ENCODE peak calls at places on chromosome 2, in six cellular contexts. One of them, this sample, is unnamed.

GRCh38 chr2:188176626-188177025 is 115.0 kb upstream of the GULP1 start:
- DNase-seq in dorsolateral prefrontal cortex: no peak
- DNase-seq in brain microvascular endothelial cell: no peak
- DNase-seq in neural progenitor cell: no peak
- DNase-seq in endothelial cell: no peak
- DNase-seq in sigmoid colon: no peak
- DNase-seq in this sample: no peak

GRCh38 chr2:84900951-84901350 is 4.5 kb upstream of the TMSB10 start:
- DNase-seq in dorsolateral prefrontal cortex: no peak
- DNase-seq in brain microvascular endothelial cell: no peak
- DNase-seq in neural progenitor cell: no peak
- DNase-seq in endothelial cell: no peak
- DNase-seq in sigmoid colon: no peak
- DNase-seq in this sample: no peak

GRCh38 chr2:79887747-79888374 is 375.0 kb downstream of the CTNNA2 start:
- DNase-seq in dorsolateral prefrontal cortex: no peak
- DNase-seq in brain microvascular endothelial cell: peak; percentile 48
- DNase-seq in neural progenitor cell: peak; percentile 68
- DNase-seq in endothelial cell: peak; percentile 59
- DNase-seq in sigmoid colon: no peak
- DNase-seq in this sample: peak; percentile 41

GRCh38 chr2:209696836-209697711 is 74.6 kb upstream of the UNC80 start:
- DNase-seq in dorsolateral prefrontal cortex: no peak
- DNase-seq in brain microvascular endothelial cell: no peak
- DNase-seq in neural progenitor cell: no peak
- DNase-seq in endothelial cell: no peak
- DNase-seq in sigmoid colon: no peak
- DNase-seq in this sample: peak; percentile 11

GRCh38 chr2:221060335-221060734 is 511.8 kb downstream of the EPHA4 start:
- DNase-seq in dorsolateral prefrontal cortex: no peak
- DNase-seq in brain microvascular endothelial cell: no peak
- DNase-seq in neural progenitor cell: no peak
- DNase-seq in endothelial cell: no peak
- DNase-seq in sigmoid colon: no peak
- DNase-seq in this sample: no peak

GRCh38 chr2:42421601-42422252 is 60.7 kb upstream of the COX7A2L start:
- DNase-seq in dorsolateral prefrontal cortex: no peak
- DNase-seq in brain microvascular endothelial cell: peak; percentile 11
- DNase-seq in neural progenitor cell: no peak
- DNase-seq in endothelial cell: no peak
- DNase-seq in sigmoid colon: no peak
- DNase-seq in this sample: no peak

GRCh38 chr2:76157531-76157930 is 446.8 kb upstream of the GCFC2 start:
- DNase-seq in dorsolateral prefrontal cortex: no peak
- DNase-seq in brain microvascular endothelial cell: no peak
- DNase-seq in neural progenitor cell: no peak
- DNase-seq in endothelial cell: no peak
- DNase-seq in sigmoid colon: no peak
- DNase-seq in this sample: no peak

GRCh38 chr2:101305492-101306123 is 2.9 kb downstream of the RNF149 start:
- DNase-seq in dorsolateral prefrontal cortex: no peak
- DNase-seq in brain microvascular endothelial cell: peak; percentile 65
- DNase-seq in neural progenitor cell: no peak
- DNase-seq in endothelial cell: no peak
- DNase-seq in sigmoid colon: no peak
- DNase-seq in this sample: no peak

GRCh38 chr2:73111300-73112025 is 1.3 kb downstream of the RAB11FIP5 start:
- DNase-seq in dorsolateral prefrontal cortex: no peak
- DNase-seq in brain microvascular endothelial cell: no peak
- DNase-seq in neural progenitor cell: peak; percentile 60
- DNase-seq in endothelial cell: peak; percentile 36
- DNase-seq in sigmoid colon: no peak
- DNase-seq in this sample: no peak

GRCh38 chr2:107276034-107276433 is 390.1 kb upstream of the ST6GAL2 start:
- DNase-seq in dorsolateral prefrontal cortex: no peak
- DNase-seq in brain microvascular endothelial cell: no peak
- DNase-seq in neural progenitor cell: no peak
- DNase-seq in endothelial cell: no peak
- DNase-seq in sigmoid colon: no peak
- DNase-seq in this sample: no peak

GRCh38 chr2:54549912-54550518 is 93.9 kb downstream of the SPTBN1 start:
- DNase-seq in dorsolateral prefrontal cortex: peak; percentile 51
- DNase-seq in brain microvascular endothelial cell: no peak
- DNase-seq in neural progenitor cell: no peak
- DNase-seq in endothelial cell: no peak
- DNase-seq in sigmoid colon: no peak
- DNase-seq in this sample: no peak

GRCh38 chr2:225010804-225011203 is 31.5 kb downstream of the DOCK10 start:
- DNase-seq in dorsolateral prefrontal cortex: no peak
- DNase-seq in brain microvascular endothelial cell: peak; percentile 83
- DNase-seq in neural progenitor cell: no peak
- DNase-seq in endothelial cell: no peak
- DNase-seq in sigmoid colon: no peak
- DNase-seq in this sample: no peak

GRCh38 chr2:63378589-63378988 is 209.7 kb downstream of the WDPCP start:
- DNase-seq in dorsolateral prefrontal cortex: no peak
- DNase-seq in brain microvascular endothelial cell: no peak
- DNase-seq in neural progenitor cell: no peak
- DNase-seq in endothelial cell: no peak
- DNase-seq in sigmoid colon: no peak
- DNase-seq in this sample: no peak

GRCh38 chr2:188984680-188985079 is 10.5 kb downstream of the COL3A1 start:
- DNase-seq in dorsolateral prefrontal cortex: no peak
- DNase-seq in brain microvascular endothelial cell: peak; percentile 96
- DNase-seq in neural progenitor cell: no peak
- DNase-seq in endothelial cell: no peak
- DNase-seq in sigmoid colon: no peak
- DNase-seq in this sample: no peak

GRCh38 chr2:221397179-221397578 is 174.9 kb downstream of the EPHA4 start:
- DNase-seq in dorsolateral prefrontal cortex: no peak
- DNase-seq in brain microvascular endothelial cell: no peak
- DNase-seq in neural progenitor cell: no peak
- DNase-seq in endothelial cell: no peak
- DNase-seq in sigmoid colon: no peak
- DNase-seq in this sample: no peak

GRCh38 chr2:175207741-175208438 is 26.4 kb upstream of the ATP5MC3 start:
- DNase-seq in dorsolateral prefrontal cortex: peak; percentile 51
- DNase-seq in brain microvascular endothelial cell: no peak
- DNase-seq in neural progenitor cell: no peak
- DNase-seq in endothelial cell: no peak
- DNase-seq in sigmoid colon: no peak
- DNase-seq in this sample: no peak

GRCh38 chr2:30382995-30383394 is 64.1 kb upstream of the LCLAT1 start:
- DNase-seq in dorsolateral prefrontal cortex: no peak
- DNase-seq in brain microvascular endothelial cell: no peak
- DNase-seq in neural progenitor cell: no peak
- DNase-seq in endothelial cell: no peak
- DNase-seq in sigmoid colon: no peak
- DNase-seq in this sample: no peak

GRCh38 chr2:203798296-203799157 is 69.0 kb upstream of the CTLA4 start:
- DNase-seq in dorsolateral prefrontal cortex: no peak
- DNase-seq in brain microvascular endothelial cell: no peak
- DNase-seq in neural progenitor cell: no peak
- DNase-seq in endothelial cell: no peak
- DNase-seq in sigmoid colon: no peak
- DNase-seq in this sample: no peak

GRCh38 chr2:127137225-127137624 is 30.3 kb upstream of the BIN1 start:
- DNase-seq in dorsolateral prefrontal cortex: no peak
- DNase-seq in brain microvascular endothelial cell: no peak
- DNase-seq in neural progenitor cell: no peak
- DNase-seq in endothelial cell: no peak
- DNase-seq in sigmoid colon: no peak
- DNase-seq in this sample: no peak

GRCh38 chr2:233676046-233676445 is 4.3 kb downstream of the UGT1A9 start:
- DNase-seq in dorsolateral prefrontal cortex: no peak
- DNase-seq in brain microvascular endothelial cell: peak; percentile 73
- DNase-seq in neural progenitor cell: no peak
- DNase-seq in endothelial cell: no peak
- DNase-seq in sigmoid colon: no peak
- DNase-seq in this sample: no peak

GRCh38 chr2:233674995-233675394 is 3.3 kb downstream of the UGT1A9 start:
- DNase-seq in dorsolateral prefrontal cortex: no peak
- DNase-seq in brain microvascular endothelial cell: no peak
- DNase-seq in neural progenitor cell: no peak
- DNase-seq in endothelial cell: no peak
- DNase-seq in sigmoid colon: no peak
- DNase-seq in this sample: no peak

GRCh38 chr2:233671290-233672161 is at the start of gene UGT1A9:
- DNase-seq in dorsolateral prefrontal cortex: no peak
- DNase-seq in brain microvascular endothelial cell: no peak
- DNase-seq in neural progenitor cell: no peak
- DNase-seq in endothelial cell: no peak
- DNase-seq in sigmoid colon: no peak
- DNase-seq in this sample: no peak

GRCh38 chr2:233673896-233674295 is 2.2 kb downstream of the UGT1A9 start:
- DNase-seq in dorsolateral prefrontal cortex: no peak
- DNase-seq in brain microvascular endothelial cell: no peak
- DNase-seq in neural progenitor cell: no peak
- DNase-seq in endothelial cell: no peak
- DNase-seq in sigmoid colon: no peak
- DNase-seq in this sample: no peak

GRCh38 chr2:233674314-233674713 is 2.6 kb downstream of the UGT1A9 start:
- DNase-seq in dorsolateral prefrontal cortex: no peak
- DNase-seq in brain microvascular endothelial cell: no peak
- DNase-seq in neural progenitor cell: no peak
- DNase-seq in endothelial cell: no peak
- DNase-seq in sigmoid colon: no peak
- DNase-seq in this sample: no peak
- TF ChIP-seq CTCF in dorsolateral prefrontal cortex: no peak
- TF ChIP-seq CTCF in brain microvascular endothelial cell: no peak
- TF ChIP-seq CTCF in neural progenitor cell: no peak
- TF ChIP-seq CTCF in endothelial cell: no peak
- TF ChIP-seq CTCF in sigmoid colon: no peak
- TF ChIP-seq CTCF in this sample: no peak

GRCh38 chr2:149572102-149572953 is 15.2 kb downstream of the MMADHC start:
- DNase-seq in dorsolateral prefrontal cortex: no peak
- DNase-seq in brain microvascular endothelial cell: no peak
- DNase-seq in neural progenitor cell: no peak
- DNase-seq in endothelial cell: no peak
- DNase-seq in sigmoid colon: no peak
- DNase-seq in this sample: no peak

GRCh38 chr2:149575277-149575676 is 12.3 kb downstream of the MMADHC start:
- DNase-seq in dorsolateral prefrontal cortex: no peak
- DNase-seq in brain microvascular endothelial cell: no peak
- DNase-seq in neural progenitor cell: no peak
- DNase-seq in endothelial cell: no peak
- DNase-seq in sigmoid colon: no peak
- DNase-seq in this sample: no peak

GRCh38 chr2:149575742-149576141 is 11.8 kb downstream of the MMADHC start:
- DNase-seq in dorsolateral prefrontal cortex: no peak
- DNase-seq in brain microvascular endothelial cell: no peak
- DNase-seq in neural progenitor cell: no peak
- DNase-seq in endothelial cell: no peak
- DNase-seq in sigmoid colon: no peak
- DNase-seq in this sample: no peak

GRCh38 chr2:149577269-149577668 is 10.3 kb downstream of the MMADHC start:
- DNase-seq in dorsolateral prefrontal cortex: no peak
- DNase-seq in brain microvascular endothelial cell: no peak
- DNase-seq in neural progenitor cell: no peak
- DNase-seq in endothelial cell: no peak
- DNase-seq in sigmoid colon: no peak
- DNase-seq in this sample: no peak

GRCh38 chr2:149573760-149574159 is 13.8 kb downstream of the MMADHC start:
- DNase-seq in dorsolateral prefrontal cortex: no peak
- DNase-seq in brain microvascular endothelial cell: no peak
- DNase-seq in neural progenitor cell: no peak
- DNase-seq in endothelial cell: no peak
- DNase-seq in sigmoid colon: no peak
- DNase-seq in this sample: no peak
- TF ChIP-seq CTCF in dorsolateral prefrontal cortex: peak; percentile 52
- TF ChIP-seq CTCF in brain microvascular endothelial cell: peak; percentile 18
- TF ChIP-seq CTCF in neural progenitor cell: peak; percentile 40
- TF ChIP-seq CTCF in endothelial cell: peak; percentile 55
- TF ChIP-seq CTCF in sigmoid colon: no peak
- TF ChIP-seq CTCF in this sample: no peak

GRCh38 chr2:50291535-50291934 is 740.4 kb downstream of the NRXN1 start:
- DNase-seq in dorsolateral prefrontal cortex: no peak
- DNase-seq in brain microvascular endothelial cell: no peak
- DNase-seq in neural progenitor cell: no peak
- DNase-seq in endothelial cell: no peak
- DNase-seq in sigmoid colon: no peak
- DNase-seq in this sample: no peak

GRCh38 chr2:50295596-50295995 is 736.3 kb downstream of the NRXN1 start:
- DNase-seq in dorsolateral prefrontal cortex: no peak
- DNase-seq in brain microvascular endothelial cell: no peak
- DNase-seq in neural progenitor cell: no peak
- DNase-seq in endothelial cell: no peak
- DNase-seq in sigmoid colon: no peak
- DNase-seq in this sample: no peak

GRCh38 chr2:50290718-50291117 is 741.2 kb downstream of the NRXN1 start:
- DNase-seq in dorsolateral prefrontal cortex: no peak
- DNase-seq in brain microvascular endothelial cell: no peak
- DNase-seq in neural progenitor cell: no peak
- DNase-seq in endothelial cell: no peak
- DNase-seq in sigmoid colon: no peak
- DNase-seq in this sample: no peak
- TF ChIP-seq CTCF in dorsolateral prefrontal cortex: no peak
- TF ChIP-seq CTCF in brain microvascular endothelial cell: no peak
- TF ChIP-seq CTCF in neural progenitor cell: no peak
- TF ChIP-seq CTCF in endothelial cell: no peak
- TF ChIP-seq CTCF in sigmoid colon: no peak
- TF ChIP-seq CTCF in this sample: no peak

GRCh38 chr2:172804423-172804822 is 68.8 kb downstream of the RAPGEF4 start:
- DNase-seq in dorsolateral prefrontal cortex: no peak
- DNase-seq in brain microvascular endothelial cell: no peak
- DNase-seq in neural progenitor cell: no peak
- DNase-seq in endothelial cell: no peak
- DNase-seq in sigmoid colon: no peak
- DNase-seq in this sample: no peak

GRCh38 chr2:172807011-172807410 is 71.4 kb downstream of the RAPGEF4 start:
- DNase-seq in dorsolateral prefrontal cortex: no peak
- DNase-seq in brain microvascular endothelial cell: no peak
- DNase-seq in neural progenitor cell: no peak
- DNase-seq in endothelial cell: no peak
- DNase-seq in sigmoid colon: no peak
- DNase-seq in this sample: no peak

GRCh38 chr2:172811027-172811426 is 75.4 kb downstream of the RAPGEF4 start:
- DNase-seq in dorsolateral prefrontal cortex: no peak
- DNase-seq in brain microvascular endothelial cell: peak; percentile 14
- DNase-seq in neural progenitor cell: no peak
- DNase-seq in endothelial cell: no peak
- DNase-seq in sigmoid colon: no peak
- DNase-seq in this sample: no peak

DNA sequence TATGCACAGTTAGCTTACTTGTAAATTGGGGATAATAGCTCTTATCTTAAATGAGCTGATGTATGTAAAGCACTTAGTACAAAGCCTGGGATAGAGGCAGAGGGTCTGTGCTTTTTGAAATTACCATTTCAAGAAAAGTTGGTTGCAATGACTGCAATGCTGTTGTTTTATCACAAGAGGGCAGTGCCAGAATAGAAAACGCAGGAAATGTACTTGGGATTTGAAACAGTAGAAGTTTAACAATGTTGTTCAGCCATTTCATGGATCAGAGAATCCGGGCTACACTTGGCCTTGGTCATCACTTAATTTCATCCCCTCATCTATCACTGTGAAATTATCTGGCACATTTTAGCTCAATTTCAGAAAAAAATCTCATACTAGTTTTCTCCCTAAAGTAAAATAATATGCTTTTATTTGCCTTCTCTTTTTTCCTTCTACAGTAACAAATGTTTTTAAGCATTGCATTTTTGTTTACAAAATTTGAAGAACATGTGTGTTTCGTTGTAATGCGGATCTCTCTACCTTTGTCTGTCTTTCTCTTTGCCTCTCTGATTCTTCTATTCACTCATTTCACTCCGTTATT is 70.9 kb downstream of the RAPGEF4 start:
- DNase-seq in dorsolateral prefrontal cortex: no peak
- DNase-seq in brain microvascular endothelial cell: peak; percentile 36
- DNase-seq in neural progenitor cell: peak; percentile 54
- DNase-seq in endothelial cell: no peak
- DNase-seq in sigmoid colon: no peak
- DNase-seq in this sample: peak; percentile 41
- TF ChIP-seq CTCF in dorsolateral prefrontal cortex: peak; percentile 91
- TF ChIP-seq CTCF in brain microvascular endothelial cell: peak; percentile 78
- TF ChIP-seq CTCF in neural progenitor cell: peak; percentile 86
- TF ChIP-seq CTCF in endothelial cell: peak; percentile 89
- TF ChIP-seq CTCF in sigmoid colon: peak; percentile 55
- TF ChIP-seq CTCF in this sample: peak; percentile 83

This sample was measured in GM13976.